ENCODE peak calls at places on chromosome 7, in five cellular contexts. H is body of pancreas, L is lower lobe of right lung, U is endothelial cell of umbilical vein, I is left lung. P is an unnamed sample.

GRCh38 chr7:80428161-80429054 is 83.5 kb downstream of the GNAT3 start:
- DNase-seq in H (peak), L (no peak), U (peak), I (no peak), P (no peak)

GRCh38 chr7:150317748-150318444 is 5.3 kb upstream of the LRRC61 start:
- DNase-seq in H (no peak), L (no peak), U (peak), I (no peak), P (no peak)

GRCh38 chr7:128197586-128197985 is 43.5 kb upstream of the LEP start:
- DNase-seq in H (no peak), L (no peak), U (no peak), I (no peak), P (no peak)

GRCh38 chr7:2517004-2517403 is 2.6 kb upstream of the LFNG start:
- DNase-seq in H (no peak), L (no peak), U (no peak), I (no peak), P (no peak)

GRCh38 chr7:44212581-44213184 is 11.9 kb downstream of the YKT6 start:
- DNase-seq in H (no peak), L (no peak), U (no peak), I (no peak), P (no peak)

GRCh38 chr7:158389514-158390425 is 197.9 kb downstream of the PTPRN2 start:
- DNase-seq in H (no peak), L (peak), U (no peak), I (no peak), P (no peak)

GRCh38 chr7:108211382-108212201 is 81.4 kb upstream of the LAMB4 start:
- DNase-seq in H (peak), L (no peak), U (peak), I (no peak), P (no peak)

GRCh38 chr7:112202819-112203218 is 3.4 kb downstream of the DOCK4 start:
- DNase-seq in H (peak), L (peak), U (peak), I (no peak), P (no peak)

GRCh38 chr7:149449897-149450296 is 11.0 kb downstream of the ZNF777 start:
- DNase-seq in H (no peak), L (no peak), U (no peak), I (no peak), P (no peak)

GRCh38 chr7:37683263-37684120 is at the start of gene GPR141:
- DNase-seq in H (no peak), L (no peak), U (peak), I (no peak), P (peak)

GRCh38 chr7:37690206-37690605 is 6.6 kb downstream of the GPR141 start:
- DNase-seq in H (no peak), L (no peak), U (no peak), I (no peak), P (no peak)

DNA sequence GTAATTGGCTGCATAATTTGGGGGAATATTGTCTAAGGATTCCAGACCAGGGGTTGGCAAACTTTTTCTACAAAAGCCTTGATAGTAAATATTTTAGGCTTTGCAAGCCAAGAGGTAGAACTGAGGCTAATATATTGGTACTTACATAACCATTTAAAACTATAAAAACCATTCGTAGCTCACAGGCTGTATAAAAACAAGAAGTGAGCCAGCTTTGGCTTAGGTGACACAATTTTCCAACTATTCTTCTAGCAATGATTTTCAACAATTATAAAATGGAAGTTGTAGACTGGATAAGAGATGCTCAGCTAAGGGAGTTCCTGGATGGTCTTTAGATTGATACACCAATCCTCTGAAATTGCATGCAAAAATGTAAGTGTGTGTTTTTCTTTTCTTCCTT is 1.4 kb downstream of the GPR141 start:
- DNase-seq in H (no peak), L (no peak), U (no peak), I (no peak), P (no peak)
- TF ChIP-seq CTCF in H (no peak), L (no peak), U (no peak), I (no peak), P (no peak)

DNA sequence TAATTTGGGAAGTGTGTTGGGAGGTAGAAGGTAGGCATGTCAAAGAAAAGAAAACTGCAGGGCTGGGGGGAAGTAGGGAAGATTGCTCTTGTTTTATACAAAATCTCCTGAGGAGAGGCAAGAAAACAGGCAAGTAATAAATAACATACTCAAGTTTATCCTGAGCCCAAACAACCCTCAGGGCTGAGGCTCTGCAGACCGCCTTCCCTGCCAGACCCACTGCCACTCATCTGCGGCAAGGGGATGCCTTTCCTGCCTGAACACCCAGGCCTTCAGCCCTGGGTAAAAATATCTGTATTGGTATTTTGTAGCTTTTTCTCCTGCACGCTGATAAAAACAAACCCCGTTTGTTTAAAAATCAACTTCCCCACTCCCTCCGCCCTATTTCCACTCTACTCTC is 399.8 kb upstream of the NFE2L3 start:
- DNase-seq in H (no peak), L (no peak), U (no peak), I (no peak), P (no peak)
- H3K27ac ChIP-seq in H (no peak), L (peak), U (no peak), I (no peak), P (peak)

DNA sequence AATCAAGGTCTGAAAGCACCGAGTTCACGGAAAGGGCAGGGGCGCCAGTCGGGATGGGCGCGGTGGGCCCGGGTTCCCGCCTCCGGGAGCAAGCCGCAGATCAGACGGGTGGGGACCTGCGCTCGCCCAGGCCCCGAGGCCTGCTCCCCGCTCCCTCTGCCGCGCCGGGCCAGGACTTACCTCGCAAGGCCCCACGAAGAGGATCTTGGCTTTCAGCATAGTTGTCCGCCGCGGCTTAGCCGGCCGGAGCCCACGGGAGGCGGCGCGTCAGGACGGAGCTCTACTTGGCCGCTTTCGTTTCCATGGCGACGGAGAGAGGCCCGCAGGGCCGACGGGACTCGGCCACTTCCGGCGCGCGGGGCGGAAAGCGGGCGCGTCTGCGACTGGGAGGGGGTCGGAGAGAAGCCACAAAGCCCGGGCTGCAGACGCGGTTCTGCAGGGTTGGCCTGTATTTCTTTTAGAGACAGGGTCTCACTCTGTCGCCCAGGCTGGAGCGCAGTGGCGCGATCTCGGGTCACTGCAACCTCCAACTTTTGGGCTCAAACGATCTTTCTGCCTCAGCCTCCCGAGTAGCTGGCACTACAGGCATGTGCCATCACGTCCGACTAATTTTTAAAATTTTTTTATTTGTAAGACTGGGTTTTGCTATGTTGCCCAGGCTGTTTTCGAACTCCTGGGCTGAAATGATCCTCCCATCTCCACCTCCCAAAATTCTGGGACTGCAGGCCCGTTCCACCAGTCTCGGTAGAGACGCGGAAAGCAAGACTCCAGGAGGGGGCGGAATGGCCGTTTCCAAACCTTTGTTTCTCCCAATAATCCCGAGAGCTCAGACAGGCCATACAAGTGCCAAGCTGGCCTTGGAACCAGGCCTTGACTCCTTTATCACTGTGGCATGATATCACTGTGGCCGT is at the start of gene IFT22:
- DNase-seq in H (peak), L (peak), U (peak), I (peak), P (peak)
- TF ChIP-seq CTCF in H (peak), L (no peak), U (peak), I (no peak), P (no peak)

DNA sequence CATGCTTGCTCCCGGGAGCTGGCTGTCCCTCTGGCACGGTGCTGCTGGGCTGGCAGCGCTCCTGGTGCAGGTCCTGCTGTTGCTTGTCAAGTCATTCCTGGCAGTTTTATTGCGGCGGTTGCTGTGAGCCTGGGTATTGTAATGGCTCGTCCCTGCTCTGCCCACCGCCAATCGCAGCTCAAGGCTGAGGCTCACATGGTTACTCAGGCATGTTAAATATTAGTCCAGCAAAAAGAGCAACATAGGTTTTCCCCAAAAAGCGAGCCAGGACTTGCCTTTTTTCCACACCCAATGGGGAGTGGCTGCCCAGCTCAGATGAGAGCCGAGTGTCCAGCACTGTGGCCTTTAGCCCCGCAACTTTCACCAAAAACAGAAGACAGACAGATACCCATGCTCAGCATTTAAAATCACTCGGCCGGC is 492.9 kb upstream of the FOXK1 start:
- DNase-seq in H (peak), L (peak), U (no peak), I (peak), P (peak)
- H3K27ac ChIP-seq in H (peak), L (no peak), U (no peak), I (no peak), P (peak)

GRCh38 chr7:6725003-6725402 is 18.3 kb upstream of the ZNF12 start:
- DNase-seq in H (no peak), L (peak), U (no peak), I (no peak), P (no peak)

GRCh38 chr7:6730343-6730633 is 23.5 kb upstream of the ZNF12 start:
- DNase-seq in H (peak), L (no peak), U (no peak), I (no peak), P (no peak)

GRCh38 chr7:6729492-6730342 is 23.0 kb upstream of the ZNF12 start:
- DNase-seq in H (peak), L (peak), U (peak), I (peak), P (peak)
- TF ChIP-seq CTCF in H (no peak), L (no peak), U (no peak), I (no peak), P (no peak)

DNA sequence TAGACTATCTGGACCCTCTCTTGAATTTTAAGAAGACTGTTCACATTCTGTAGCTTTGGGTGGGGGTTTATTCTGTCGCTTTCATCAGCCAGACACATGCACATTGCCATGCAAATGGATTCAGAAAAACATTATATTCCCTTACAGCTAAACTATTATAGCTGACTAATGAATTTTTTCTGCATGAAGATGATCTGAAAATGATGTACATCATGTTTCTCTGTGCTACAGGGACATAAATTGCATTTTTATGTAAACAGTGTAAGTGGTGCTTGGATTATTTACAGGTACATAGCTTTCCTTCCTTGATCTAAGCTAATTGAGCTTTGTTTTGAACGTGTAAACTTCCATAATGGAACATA is 1.5 kb downstream of the MET start:
- DNase-seq in H (no peak), L (no peak), U (peak), I (no peak), P (no peak)
- H3K27ac ChIP-seq in H (no peak), L (no peak), U (peak), I (peak), P (no peak)